ENCODE peak calls at places on chromosome 11, in six cellular contexts. One of them, this sample, is unnamed.

GRCh38 chr11:114257621-114258558 is 38.3 kb upstream of the NNMT start:
- DNase-seq in A549: no peak
- DNase-seq in K562: no peak
- DNase-seq in GM12878: no peak
- DNase-seq in IMR-90: no peak
- DNase-seq in HepG2: peak; percentile 64
- DNase-seq in this sample: no peak

GRCh38 chr11:94759522-94759921 is 8.6 kb upstream of the AMOTL1 start:
- DNase-seq in A549: no peak
- DNase-seq in K562: no peak
- DNase-seq in GM12878: no peak
- DNase-seq in IMR-90: no peak
- DNase-seq in HepG2: no peak
- DNase-seq in this sample: no peak

GRCh38 chr11:102573851-102574250 is 43.3 kb upstream of the MMP7 start:
- DNase-seq in A549: no peak
- DNase-seq in K562: no peak
- DNase-seq in GM12878: no peak
- DNase-seq in IMR-90: peak; percentile 43
- DNase-seq in HepG2: no peak
- DNase-seq in this sample: no peak

GRCh38 chr11:68749061-68749491 is 2.2 kb downstream of the TESMIN start:
- DNase-seq in A549: no peak
- DNase-seq in K562: no peak
- DNase-seq in GM12878: no peak
- DNase-seq in IMR-90: peak; percentile 4
- DNase-seq in HepG2: no peak
- DNase-seq in this sample: no peak

GRCh38 chr11:208177-208916 is 839 bp downstream of the RIC8A start:
- DNase-seq in A549: peak; percentile 73
- DNase-seq in K562: peak; percentile 89
- DNase-seq in GM12878: no peak
- DNase-seq in IMR-90: peak; percentile 63
- DNase-seq in HepG2: peak; percentile 55
- DNase-seq in this sample: peak; percentile 66

GRCh38 chr11:134763030-134763388 is 351.0 kb upstream of the B3GAT1 start:
- DNase-seq in A549: no peak
- DNase-seq in K562: no peak
- DNase-seq in GM12878: no peak
- DNase-seq in IMR-90: no peak
- DNase-seq in HepG2: no peak
- DNase-seq in this sample: no peak

GRCh38 chr11:70807195-70807543 is 408.8 kb downstream of the CTTN start:
- DNase-seq in A549: no peak
- DNase-seq in K562: no peak
- DNase-seq in GM12878: no peak
- DNase-seq in IMR-90: no peak
- DNase-seq in HepG2: no peak
- DNase-seq in this sample: no peak

GRCh38 chr11:9030601-9031000 is 26.8 kb upstream of the NRIP3 start:
- DNase-seq in A549: no peak
- DNase-seq in K562: no peak
- DNase-seq in GM12878: no peak
- DNase-seq in IMR-90: no peak
- DNase-seq in HepG2: no peak
- DNase-seq in this sample: no peak

GRCh38 chr11:79150966-79151365 is 289.9 kb downstream of the TENM4 start:
- DNase-seq in A549: no peak
- DNase-seq in K562: no peak
- DNase-seq in GM12878: no peak
- DNase-seq in IMR-90: peak; percentile 86
- DNase-seq in HepG2: no peak
- DNase-seq in this sample: no peak

GRCh38 chr11:73728000-73728399 is 32.9 kb downstream of the RAB6A start:
- DNase-seq in A549: no peak
- DNase-seq in K562: no peak
- DNase-seq in GM12878: no peak
- DNase-seq in IMR-90: no peak
- DNase-seq in HepG2: no peak
- DNase-seq in this sample: no peak

GRCh38 chr11:73726825-73727224 is 34.0 kb downstream of the RAB6A start:
- DNase-seq in A549: no peak
- DNase-seq in K562: no peak
- DNase-seq in GM12878: no peak
- DNase-seq in IMR-90: no peak
- DNase-seq in HepG2: no peak
- DNase-seq in this sample: no peak

GRCh38 chr11:73734996-73735395 is 25.9 kb downstream of the RAB6A start:
- DNase-seq in A549: no peak
- DNase-seq in K562: no peak
- DNase-seq in GM12878: no peak
- DNase-seq in IMR-90: peak; percentile 34
- DNase-seq in HepG2: no peak
- DNase-seq in this sample: no peak

GRCh38 chr11:73729594-73730206 is 31.2 kb downstream of the RAB6A start:
- DNase-seq in A549: peak; percentile 28
- DNase-seq in K562: peak; percentile 25
- DNase-seq in GM12878: no peak
- DNase-seq in IMR-90: no peak
- DNase-seq in HepG2: peak; percentile 28
- DNase-seq in this sample: peak; percentile 45
- TF ChIP-seq BHLHE40 in A549: no peak
- TF ChIP-seq BHLHE40 in K562: no peak
- TF ChIP-seq BHLHE40 in GM12878: no peak
- TF ChIP-seq BHLHE40 in IMR-90: no peak
- TF ChIP-seq BHLHE40 in HepG2: no peak
- TF ChIP-seq BHLHE40 in this sample: no peak

DNA sequence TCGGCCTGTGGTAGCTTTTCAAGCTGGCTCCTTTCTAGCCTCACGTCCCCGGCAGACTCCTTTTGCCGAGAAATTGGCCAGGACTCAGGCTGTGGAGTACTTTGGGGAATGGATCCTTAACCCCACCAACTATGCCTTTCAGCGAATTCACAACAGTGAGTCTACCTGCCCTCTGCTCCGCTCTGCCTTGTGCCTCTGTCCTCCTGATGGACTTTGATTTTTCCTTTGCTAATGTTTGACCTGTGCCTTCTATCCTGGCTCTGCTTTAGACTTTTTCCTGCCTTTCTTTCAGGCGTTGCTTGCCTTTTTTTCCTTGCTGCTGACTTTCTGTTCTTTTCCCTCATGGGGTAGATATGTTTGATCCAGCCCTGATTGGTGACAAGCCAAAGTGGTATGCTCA is 12.5 kb downstream of the MADD start:
- DNase-seq in A549: no peak
- DNase-seq in K562: no peak
- DNase-seq in GM12878: no peak
- DNase-seq in IMR-90: no peak
- DNase-seq in HepG2: no peak
- DNase-seq in this sample: no peak
- TF ChIP-seq BHLHE40 in A549: no peak
- TF ChIP-seq BHLHE40 in K562: no peak
- TF ChIP-seq BHLHE40 in GM12878: no peak
- TF ChIP-seq BHLHE40 in IMR-90: no peak
- TF ChIP-seq BHLHE40 in HepG2: no peak
- TF ChIP-seq BHLHE40 in this sample: no peak

DNA sequence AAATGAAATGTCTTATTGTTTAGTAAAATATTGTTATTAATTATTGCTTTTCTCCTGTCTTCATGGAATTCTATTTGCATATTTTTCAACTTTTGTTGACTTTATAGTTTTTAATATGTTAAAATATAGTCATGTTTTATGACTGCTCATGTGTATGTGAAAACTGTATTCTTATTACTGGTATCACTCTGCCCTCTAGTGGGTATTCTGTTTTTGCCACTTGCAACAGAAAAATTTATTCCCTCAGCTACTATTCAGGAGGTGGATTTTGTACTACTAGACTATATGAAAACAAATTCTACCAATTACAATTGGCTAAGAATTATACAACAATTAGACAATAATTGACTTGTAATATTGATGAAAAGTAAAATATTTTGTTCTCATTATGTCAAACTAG is 45.0 kb downstream of the OR4C6 start:
- DNase-seq in A549: peak; percentile 4
- DNase-seq in K562: peak; percentile 12
- DNase-seq in GM12878: peak; percentile 9
- DNase-seq in IMR-90: peak; percentile 33
- DNase-seq in HepG2: peak; percentile 25
- DNase-seq in this sample: no peak
- TF ChIP-seq BHLHE40 in A549: no peak
- TF ChIP-seq BHLHE40 in K562: no peak
- TF ChIP-seq BHLHE40 in GM12878: no peak
- TF ChIP-seq BHLHE40 in IMR-90: no peak
- TF ChIP-seq BHLHE40 in HepG2: no peak
- TF ChIP-seq BHLHE40 in this sample: no peak

DNA sequence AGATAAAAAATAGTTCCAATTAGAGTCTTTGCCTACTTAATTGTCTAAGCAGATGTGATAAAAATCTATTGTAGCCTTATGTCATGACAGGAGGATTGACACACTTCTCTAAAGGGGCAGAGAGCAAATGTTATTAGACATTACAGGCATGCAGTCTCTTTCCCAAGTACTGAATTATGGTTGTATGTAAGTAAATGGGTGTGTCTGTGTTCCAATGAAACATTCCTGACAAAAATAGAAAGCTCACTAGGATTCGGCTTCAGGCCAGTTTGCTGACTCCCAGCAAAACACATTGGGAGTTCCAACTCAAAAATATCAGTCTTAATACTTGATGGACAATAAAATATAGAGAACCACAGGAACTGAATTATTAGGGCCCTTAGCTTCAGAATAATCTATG is 1480.4 kb downstream of the FAM181B start:
- DNase-seq in A549: no peak
- DNase-seq in K562: no peak
- DNase-seq in GM12878: no peak
- DNase-seq in IMR-90: no peak
- DNase-seq in HepG2: no peak
- DNase-seq in this sample: no peak
- TF ChIP-seq BHLHE40 in A549: no peak
- TF ChIP-seq BHLHE40 in K562: no peak
- TF ChIP-seq BHLHE40 in GM12878: no peak
- TF ChIP-seq BHLHE40 in IMR-90: no peak
- TF ChIP-seq BHLHE40 in HepG2: no peak
- TF ChIP-seq BHLHE40 in this sample: no peak

GRCh38 chr11:85845052-85845631 is 10.0 kb upstream of the CCDC83 start:
- DNase-seq in A549: no peak
- DNase-seq in K562: no peak
- DNase-seq in GM12878: no peak
- DNase-seq in IMR-90: peak; percentile 37
- DNase-seq in HepG2: no peak
- DNase-seq in this sample: no peak

GRCh38 chr11:85847436-85847835 is 7.7 kb upstream of the CCDC83 start:
- DNase-seq in A549: no peak
- DNase-seq in K562: no peak
- DNase-seq in GM12878: no peak
- DNase-seq in IMR-90: no peak
- DNase-seq in HepG2: no peak
- DNase-seq in this sample: no peak

GRCh38 chr11:85848556-85848955 is 6.6 kb upstream of the CCDC83 start:
- DNase-seq in A549: no peak
- DNase-seq in K562: no peak
- DNase-seq in GM12878: no peak
- DNase-seq in IMR-90: no peak
- DNase-seq in HepG2: no peak
- DNase-seq in this sample: no peak

GRCh38 chr11:85843929-85844328 is 11.3 kb upstream of the CCDC83 start:
- DNase-seq in A549: no peak
- DNase-seq in K562: no peak
- DNase-seq in GM12878: no peak
- DNase-seq in IMR-90: no peak
- DNase-seq in HepG2: no peak
- DNase-seq in this sample: no peak

GRCh38 chr11:85844439-85845051 is 10.6 kb upstream of the CCDC83 start:
- DNase-seq in A549: peak; percentile 87
- DNase-seq in K562: no peak
- DNase-seq in GM12878: no peak
- DNase-seq in IMR-90: peak; percentile 80
- DNase-seq in HepG2: no peak
- DNase-seq in this sample: no peak
- TF ChIP-seq BHLHE40 in A549: no peak
- TF ChIP-seq BHLHE40 in K562: no peak
- TF ChIP-seq BHLHE40 in GM12878: no peak
- TF ChIP-seq BHLHE40 in IMR-90: no peak
- TF ChIP-seq BHLHE40 in HepG2: no peak
- TF ChIP-seq BHLHE40 in this sample: no peak

GRCh38 chr11:4645974-4646373 is 2.2 kb downstream of the OR51E1 start:
- DNase-seq in A549: no peak
- DNase-seq in K562: no peak
- DNase-seq in GM12878: no peak
- DNase-seq in IMR-90: no peak
- DNase-seq in HepG2: no peak
- DNase-seq in this sample: no peak
- TF ChIP-seq BHLHE40 in A549: no peak
- TF ChIP-seq BHLHE40 in K562: no peak
- TF ChIP-seq BHLHE40 in GM12878: no peak
- TF ChIP-seq BHLHE40 in IMR-90: no peak
- TF ChIP-seq BHLHE40 in HepG2: no peak
- TF ChIP-seq BHLHE40 in this sample: no peak